ENCODE peak calls at places on chromosomes 7 and 10, in eight cellular contexts. U is AG20443, N is GM06990, O is PC-9, Q is T follicular helper cell, X is mammary epithelial cell, A is breast epithelium, G is G401. L is an unnamed sample.

GRCh38 chr10:113426181-113426837 is 126.5 kb upstream of the HABP2 start:
- DNase-seq in Q (no peak), X (no peak), N (no peak), U (no peak), O (no peak), A (no peak), G (no peak), L (no peak)

GRCh38 chr7:123538897-123539296 is 4.5 kb upstream of the IQUB start:
- DNase-seq in Q (no peak), O (no peak), A (no peak), N (no peak), G (no peak), X (no peak), U (no peak), L (no peak)

GRCh38 chr10:102455893-102456471 is 4.6 kb upstream of the C10orf95 start:
- DNase-seq in O (no peak), A (no peak), X (peak; percentile 21), U (peak; percentile 60), G (no peak), N (no peak), Q (no peak), L (peak; percentile 84)

GRCh38 chr10:62171791-62172190 is 96.9 kb downstream of the RTKN2 start:
- DNase-seq in X (no peak), A (no peak), O (no peak), N (no peak), Q (no peak), G (no peak), U (no peak), L (peak; percentile 72)

GRCh38 chr10:17214991-17215781 is 12.9 kb upstream of the VIM start:
- DNase-seq in X (peak; percentile 48), O (no peak), G (no peak), N (no peak), U (peak; percentile 55), A (no peak), Q (no peak), L (peak; percentile 99)

GRCh38 chr10:124089859-124090258 is 3.5 kb downstream of the CHST15 start:
- DNase-seq in N (no peak), O (no peak), X (no peak), Q (no peak), A (no peak), G (no peak), U (no peak), L (no peak)

GRCh38 chr7:148336411-148336810 is 254.2 kb upstream of the C7orf33 start:
- DNase-seq in O (no peak), G (no peak), Q (no peak), U (no peak), X (no peak), N (no peak), A (no peak), L (no peak)

GRCh38 chr10:61284222-61284890 is 168.8 kb downstream of the TMEM26 start:
- DNase-seq in Q (no peak), A (no peak), X (peak; percentile 22), U (peak; percentile 38), O (peak; percentile 74), G (peak; percentile 64), N (peak; percentile 4), L (peak; percentile 69)

GRCh38 chr7:84237533-84238173 is 43.1 kb upstream of the SEMA3A start:
- DNase-seq in N (no peak), U (peak; percentile 47), G (no peak), Q (no peak), A (no peak), X (peak; percentile 97), O (peak; percentile 68), L (peak; percentile 78)

GRCh38 chr10:66942407-66942806 is 16.6 kb downstream of the LRRTM3 start:
- DNase-seq in G (no peak), Q (no peak), U (no peak), O (no peak), X (no peak), N (no peak), A (no peak), L (no peak)

GRCh38 chr10:1448252-1448901 is 288.9 kb downstream of the ADARB2 start:
- DNase-seq in U (no peak), N (no peak), G (no peak), A (no peak), O (no peak), Q (no peak), X (no peak), L (no peak)

GRCh38 chr7:93889261-93889660 is 1.3 kb downstream of the TFPI2 start:
- DNase-seq in A (no peak), N (no peak), G (no peak), X (peak; percentile 78), U (peak; percentile 30), O (no peak), Q (no peak), L (peak; percentile 48)

GRCh38 chr10:132110713-132111112 is 45.0 kb downstream of the JAKMIP3 start:
- DNase-seq in G (no peak), N (no peak), Q (no peak), O (no peak), A (no peak), U (no peak), X (no peak), L (no peak)

GRCh38 chr7:43104874-43105520 is 7.5 kb upstream of the HECW1 start:
- DNase-seq in X (no peak), A (no peak), Q (no peak), O (no peak), G (no peak), U (no peak), N (no peak), L (peak; percentile 33)